ENCODE peak calls at places on chromosome 19, in nine cellular contexts. P is CD8-positive, alpha-beta memory T cell; U is stimulated activated CD8-positive, alpha-beta memory T cell treated with anti-CD3 and anti-CD28 coated beads, Interleukin-7, amount 100 ng/mL, for 1 hour; B is stimulated activated CD4-positive, alpha-beta T cell treated with anti-CD3 and anti-CD28 coated beads, Interleukin-1b, Interleukin-23, amount 100 ng/mL, for 4 hours; Q is NCI-H446 treated with DMSO at 0.1 percent for 48 hours; K is osteocyte; E is T-helper 2 cell treated with Interferon-gamma antibody and Interleukin-4, amounts not matched to agents 5 μg/mL and 100 μg/mL, for 36 hours; T is mucosa of gallbladder; X is tibial nerve. S is an unnamed sample.

GRCh38 chr19:1164684-1165531 is 9.2 kb downstream of the SBNO2 start:
- DNase-seq in X (no peak), E (no peak), P (no peak), U (no peak), B (no peak), K (no peak), Q (no peak), T (no peak), S (no peak)

GRCh38 chr19:40713939-40714338 is 2.7 kb downstream of the COQ8B start:
- DNase-seq in X (no peak), E (no peak), Q (no peak), T (no peak), B (no peak), P (no peak), U (no peak), K (no peak), S (no peak)

GRCh38 chr19:10508707-10509106 is 5.6 kb upstream of the KEAP1 start:
- DNase-seq in P (no peak), E (peak), U (no peak), Q (no peak), K (no peak), B (no peak), T (no peak), X (no peak), S (no peak)

GRCh38 chr19:56153507-56153906 is 12.4 kb downstream of the ZNF444 start:
- DNase-seq in E (no peak), Q (no peak), U (no peak), T (no peak), P (no peak), X (no peak), B (no peak), K (no peak), S (no peak)

GRCh38 chr19:45558399-45558878 is 26.2 kb downstream of the OPA3 start:
- DNase-seq in P (peak), B (peak), X (peak), K (no peak), T (peak), U (peak), Q (no peak), E (peak), S (peak)

GRCh38 chr19:9115307-9115813 is at the start of gene OR7G1:
- DNase-seq in X (no peak), U (no peak), T (no peak), B (no peak), P (no peak), Q (no peak), E (no peak), K (no peak), S (no peak)

GRCh38 chr19:29675650-29676186 is 10.5 kb downstream of the PLEKHF1 start:
- DNase-seq in K (no peak), T (no peak), X (no peak), P (no peak), E (no peak), B (no peak), Q (no peak), U (no peak), S (no peak)

GRCh38 chr19:49690656-49691242 is at the start of gene CPT1C:
- DNase-seq in T (peak), K (peak), E (peak), X (peak), Q (peak), P (peak), B (peak), U (no peak), S (no peak)

GRCh38 chr19:47618771-47619170 is 9.8 kb downstream of the BICRA start:
- DNase-seq in U (no peak), B (no peak), T (peak), K (no peak), X (no peak), Q (no peak), E (no peak), P (no peak), S (no peak)

GRCh38 chr19:46901701-46902401 is 41.1 kb downstream of the ARHGAP35 start:
- DNase-seq in P (no peak), E (no peak), U (no peak), K (no peak), Q (no peak), X (no peak), B (no peak), T (no peak), S (no peak)

GRCh38 chr19:23345838-23346237 is 49.4 kb downstream of the ZNF91 start:
- DNase-seq in B (no peak), U (no peak), T (no peak), Q (no peak), X (no peak), E (no peak), P (no peak), K (no peak), S (no peak)

GRCh38 chr19:2841858-2842574 is 741 bp downstream of the ZNF555 start:
- DNase-seq in Q (no peak), B (no peak), P (no peak), T (no peak), U (no peak), E (no peak), K (no peak), X (no peak), S (no peak)

GRCh38 chr19:961866-962620 is 22.1 kb upstream of the WDR18 start:
- DNase-seq in U (no peak), X (no peak), K (no peak), B (no peak), E (no peak), T (no peak), P (no peak), Q (no peak), S (no peak)

GRCh38 chr19:32224371-32225244 is 120.8 kb upstream of the ZNF507 start:
- DNase-seq in T (peak), U (peak), B (peak), E (peak), K (peak), P (peak), X (peak), Q (no peak), S (peak)

GRCh38 chr19:12838182-12838890 is at the start of gene MAST1:
- DNase-seq in B (peak), E (peak), U (no peak), P (peak), Q (peak), T (no peak), X (no peak), K (no peak), S (peak)

GRCh38 chr19:3065675-3066357 is 3.5 kb upstream of the TLE5 start:
- DNase-seq in T (no peak), X (no peak), B (no peak), P (no peak), U (no peak), E (no peak), K (no peak), Q (no peak), S (no peak)

GRCh38 chr19:50804420-50805272 is 14.4 kb downstream of the ACP4 start:
- DNase-seq in X (peak), B (peak), P (peak), K (peak), U (peak), E (peak), T (peak), Q (peak), S (peak)

S was measured in natural killer cell.